ENCODE peak calls at places on chromosomes 2 and 18, in ten cellular contexts. L is GM12865, V is choroid plexus epithelial cell, K is endothelial cell of umbilical vein, D is mesothelial cell of epicardium, F is sigmoid colon, Z is pancreas, W is neural crest cell, N is GM23338, C is mammary epithelial cell. G is an unnamed sample.

GRCh38 chr2:174681983-174682577 is 82.2 kb downstream of the CHRNA1 start:
- DNase-seq in L (peak), V (no peak), K (peak), D (no peak), F (peak), Z (no peak), W (peak), N (peak), C (no peak), G (peak)

GRCh38 chr2:128451636-128452411 is 133.2 kb upstream of the HS6ST1 start:
- DNase-seq in L (no peak), V (no peak), K (no peak), D (peak), F (peak), Z (peak), W (no peak), N (no peak), C (no peak), G (peak)

GRCh38 chr2:18546586-18546985 is 13.9 kb downstream of the RDH14 start:
- DNase-seq in L (peak), V (no peak), K (no peak), D (no peak), F (no peak), Z (no peak), W (no peak), N (peak), C (no peak), G (no peak)

GRCh38 chr2:184769038-184769437 is 170.7 kb downstream of the ZNF804A start:
- DNase-seq in L (no peak), V (peak), K (peak), D (no peak), F (no peak), Z (no peak), W (no peak), N (no peak), C (no peak), G (no peak)

GRCh38 chr2:181397331-181397730 is 59.9 kb upstream of the ITGA4 start:
- DNase-seq in L (no peak), V (no peak), K (no peak), D (no peak), F (no peak), Z (no peak), W (no peak), N (no peak), C (no peak), G (no peak)

GRCh38 chr18:48996901-48997463 is 46.2 kb upstream of the SMAD7 start:
- DNase-seq in L (no peak), V (peak), K (no peak), D (no peak), F (no peak), Z (no peak), W (no peak), N (no peak), C (peak), G (no peak)

GRCh38 chr18:76345901-76346300 is 149.1 kb downstream of the ZNF516 start:
- DNase-seq in L (no peak), V (no peak), K (no peak), D (no peak), F (no peak), Z (no peak), W (no peak), N (no peak), C (no peak), G (no peak)

GRCh38 chr18:62856294-62856693 is 141.0 kb downstream of the PHLPP1 start:
- DNase-seq in L (no peak), V (no peak), K (no peak), D (no peak), F (no peak), Z (no peak), W (no peak), N (no peak), C (no peak), G (no peak)

GRCh38 chr2:71512386-71512785 is 59.0 kb downstream of the DYSF start:
- DNase-seq in L (no peak), V (no peak), K (no peak), D (no peak), F (no peak), Z (no peak), W (no peak), N (no peak), C (no peak), G (no peak)

GRCh38 chr2:939936-940620 is 10.6 kb upstream of the SNTG2 start:
- DNase-seq in L (no peak), V (peak), K (no peak), D (no peak), F (no peak), Z (no peak), W (no peak), N (no peak), C (no peak), G (no peak)

GRCh38 chr2:239919779-239920545 is 105.2 kb downstream of the NDUFA10 start:
- DNase-seq in L (no peak), V (no peak), K (no peak), D (no peak), F (no peak), Z (no peak), W (no peak), N (no peak), C (no peak), G (no peak)

GRCh38 chr18:8386981-8387380 is 222.3 kb upstream of the RAB12 start:
- DNase-seq in L (no peak), V (no peak), K (no peak), D (no peak), F (no peak), Z (no peak), W (no peak), N (no peak), C (no peak), G (no peak)

GRCh38 chr2:113877651-113878594 is 12.0 kb upstream of the ACTR3 start:
- DNase-seq in L (no peak), V (peak), K (peak), D (no peak), F (no peak), Z (no peak), W (no peak), N (no peak), C (peak), G (no peak)

GRCh38 chr18:55100817-55101457 is 141.7 kb upstream of the CCDC68 start:
- DNase-seq in L (no peak), V (peak), K (peak), D (no peak), F (no peak), Z (no peak), W (no peak), N (no peak), C (peak), G (no peak)

GRCh38 chr2:216700778-216701177 is 5.4 kb upstream of the IGFBP5 start:
- DNase-seq in L (no peak), V (no peak), K (no peak), D (no peak), F (peak), Z (no peak), W (no peak), N (no peak), C (no peak), G (no peak)

GRCh38 chr2:46072146-46072820 is 224.9 kb upstream of the EPAS1 start:
- DNase-seq in L (no peak), V (peak), K (no peak), D (no peak), F (no peak), Z (no peak), W (no peak), N (no peak), C (no peak), G (no peak)

GRCh38 chr2:202608142-202608852 is 26.5 kb upstream of the FAM117B start:
- DNase-seq in L (peak), V (no peak), K (no peak), D (no peak), F (no peak), Z (no peak), W (no peak), N (no peak), C (no peak), G (no peak)

GRCh38 chr2:166494140-166494544 is at the start of gene SCN7A:
- DNase-seq in L (no peak), V (peak), K (no peak), D (peak), F (peak), Z (peak), W (peak), N (peak), C (no peak), G (no peak)

GRCh38 chr2:120968307-120969015 is 232.8 kb downstream of the GLI2 start:
- DNase-seq in L (no peak), V (no peak), K (no peak), D (no peak), F (no peak), Z (no peak), W (no peak), N (no peak), C (no peak), G (no peak)

GRCh38 chr2:96329416-96329815 is 4.3 kb downstream of the ITPRIPL1 start:
- DNase-seq in L (no peak), V (peak), K (peak), D (no peak), F (no peak), Z (no peak), W (no peak), N (no peak), C (peak), G (no peak)

GRCh38 chr2:24327988-24328387 is 32.3 kb downstream of the ITSN2 start:
- DNase-seq in L (no peak), V (peak), K (peak), D (no peak), F (no peak), Z (no peak), W (no peak), N (peak), C (no peak), G (no peak)

GRCh38 chr2:169696381-169696780 is 2.1 kb downstream of the PHOSPHO2 start:
- DNase-seq in L (no peak), V (no peak), K (no peak), D (no peak), F (no peak), Z (no peak), W (no peak), N (no peak), C (no peak), G (no peak)

GRCh38 chr2:53210538-53210937 is 557.1 kb upstream of the CHAC2 start:
- DNase-seq in L (no peak), V (peak), K (no peak), D (no peak), F (no peak), Z (no peak), W (no peak), N (peak), C (no peak), G (no peak)

GRCh38 chr2:240206630-240207029 is 66.2 kb upstream of the OTOS start:
- DNase-seq in L (no peak), V (no peak), K (no peak), D (no peak), F (no peak), Z (no peak), W (no peak), N (no peak), C (no peak), G (no peak)

GRCh38 chr2:127807678-127808353 is 3.2 kb downstream of the WDR33 start:
- DNase-seq in L (no peak), V (no peak), K (no peak), D (no peak), F (no peak), Z (no peak), W (no peak), N (no peak), C (no peak), G (no peak)

GRCh38 chr18:71212222-71212621 is 923.4 kb downstream of the SOCS6 start:
- DNase-seq in L (no peak), V (no peak), K (no peak), D (no peak), F (no peak), Z (no peak), W (no peak), N (no peak), C (no peak), G (no peak)

GRCh38 chr2:18132697-18133096 is 254.2 kb downstream of the KCNS3 start:
- DNase-seq in L (peak), V (peak), K (no peak), D (no peak), F (no peak), Z (no peak), W (no peak), N (no peak), C (peak), G (no peak)

GRCh38 chr2:102065675-102066252 is 74.0 kb downstream of the IL1R2 start:
- DNase-seq in L (no peak), V (peak), K (no peak), D (no peak), F (peak), Z (no peak), W (no peak), N (no peak), C (peak), G (no peak)

GRCh38 chr2:147933931-147934330 is 86.6 kb downstream of the ORC4 start:
- DNase-seq in L (no peak), V (no peak), K (no peak), D (no peak), F (no peak), Z (no peak), W (no peak), N (peak), C (no peak), G (no peak)
- TF ChIP-seq CTCF in L (no peak), V (no peak), K (no peak), D (no peak), F (no peak), Z (no peak), W (no peak), N (no peak), C (no peak), G (no peak)

GRCh38 chr2:64402876-64403275 is 51.1 kb upstream of the LGALSL start:
- DNase-seq in L (no peak), V (peak), K (peak), D (no peak), F (no peak), Z (no peak), W (no peak), N (no peak), C (no peak), G (no peak)
- TF ChIP-seq CTCF in L (no peak), V (peak), K (peak), D (no peak), F (no peak), Z (no peak), W (no peak), N (no peak), C (no peak), G (no peak)

GRCh38 chr2:70094171-70094977 is 7.1 kb downstream of the PCBP1 start:
- DNase-seq in L (peak), V (no peak), K (no peak), D (no peak), F (peak), Z (no peak), W (no peak), N (no peak), C (no peak), G (no peak)
- TF ChIP-seq CTCF in L (peak), V (no peak), K (no peak), D (no peak), F (no peak), Z (no peak), W (no peak), N (no peak), C (no peak), G (no peak)

DNA sequence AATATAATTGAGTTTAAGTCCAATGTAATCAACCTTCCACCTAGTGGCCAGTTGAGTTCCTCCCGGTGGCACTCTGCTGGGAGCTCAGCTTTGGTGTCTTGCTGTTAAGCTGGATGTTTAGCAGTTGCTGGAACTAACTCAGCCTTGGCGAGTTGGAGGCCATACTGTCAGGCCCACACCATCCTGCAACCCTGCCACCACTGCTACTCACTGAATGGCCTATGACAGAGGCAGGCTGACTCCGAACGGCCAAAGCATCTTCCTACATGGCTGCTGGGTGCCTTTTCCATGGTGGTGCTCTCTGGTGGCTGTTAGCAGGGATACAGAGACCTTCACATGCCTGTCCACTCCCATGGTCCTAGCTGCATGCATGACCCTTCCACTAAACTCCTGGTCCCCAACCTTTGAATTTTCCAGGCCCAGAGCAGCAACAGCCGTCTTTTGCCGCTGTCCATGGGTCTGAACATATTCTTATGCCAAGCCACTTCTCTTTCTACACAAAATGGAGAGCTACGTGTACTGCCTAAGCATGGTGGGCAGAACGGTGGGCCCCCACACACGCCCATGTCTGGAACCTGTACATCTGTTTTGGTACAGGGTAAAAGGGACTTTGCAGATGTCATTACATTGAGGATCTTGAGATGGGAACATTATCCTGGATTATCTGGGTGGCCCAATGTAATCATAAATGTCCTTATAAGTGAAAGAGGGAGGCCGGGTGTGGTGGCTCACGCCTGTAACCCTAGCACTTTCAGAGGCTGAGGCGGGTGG is 15.0 kb upstream of the TRAF3IP1 start:
- DNase-seq in L (no peak), V (peak), K (peak), D (no peak), F (peak), Z (no peak), W (no peak), N (peak), C (no peak), G (no peak)
- TF ChIP-seq CTCF in L (peak), V (peak), K (peak), D (no peak), F (no peak), Z (no peak), W (peak), N (peak), C (peak), G (no peak)

DNA sequence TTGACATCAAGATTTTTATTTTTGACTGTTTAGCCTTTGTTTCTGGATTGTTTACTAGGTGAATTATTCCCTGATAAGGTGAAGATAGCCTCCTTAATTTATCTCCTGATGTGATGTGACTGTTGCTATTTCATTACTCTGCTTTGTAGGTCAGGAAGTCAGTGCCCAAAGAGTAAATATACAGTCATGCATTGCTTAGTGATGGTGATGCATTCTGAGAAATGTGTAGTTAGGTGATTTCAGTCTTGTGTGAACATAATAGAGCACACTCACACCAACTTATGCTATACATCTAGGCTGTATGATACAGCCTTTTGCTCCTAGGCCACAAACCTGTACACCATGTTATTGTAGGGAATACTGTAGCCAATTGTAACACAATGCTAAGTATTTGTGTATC is 102.4 kb upstream of the THUMPD2 start:
- DNase-seq in L (no peak), V (no peak), K (no peak), D (no peak), F (no peak), Z (no peak), W (no peak), N (no peak), C (peak), G (no peak)
- TF ChIP-seq CTCF in L (no peak), V (no peak), K (no peak), D (no peak), F (no peak), Z (no peak), W (no peak), N (no peak), C (no peak), G (no peak)

G was measured in natural killer cell.